ENCODE peak calls at places on chromosomes 16 and 17, in ten cellular contexts. A is RWPE2, H is heart left ventricle, G is psoas muscle, F is left ventricle myocardium inferior, S is cardiac muscle cell, J is stomach, B is prostate gland, I is K562, K is heart right ventricle. P is an unnamed sample. For H3K36me3, the result is how much of the 10 kb centered on the place peaks cover.

GRCh38 chr16:23185661-23186060 is 3.1 kb downstream of the SCNN1G start:
- DNase-seq in A (no peak), F (no peak), H (no peak), B (no peak), J (peak), K (peak), G (no peak), S (no peak), I (no peak), P (no peak)

GRCh38 chr17:76937238-76937637 is 69.0 kb downstream of the MGAT5B start:
- DNase-seq in H (no peak), G (no peak), S (no peak), K (no peak), F (no peak), B (no peak), A (no peak), J (no peak), I (no peak), P (no peak)

GRCh38 chr16:50306287-50306686 is 39.9 kb downstream of the ADCY7 start:
- DNase-seq in A (no peak), K (no peak), B (no peak), I (no peak), G (no peak), F (no peak), S (no peak), H (no peak), J (peak), P (no peak)

GRCh38 chr16:55478827-55479559 is at the start of gene MMP2:
- DNase-seq in B (no peak), J (peak), K (peak), G (peak), I (no peak), A (no peak), S (peak), F (peak), H (peak), P (no peak)

GRCh38 chr16:30965436-30965835 is 7.9 kb downstream of the SETD1A start:
- DNase-seq in I (no peak), K (no peak), H (peak), S (no peak), F (no peak), J (no peak), A (no peak), B (no peak), G (no peak), P (no peak)

GRCh38 chr17:2782030-2782429 is 14.2 kb upstream of the RAP1GAP2 start:
- DNase-seq in S (peak), G (no peak), A (no peak), F (no peak), K (no peak), H (no peak), J (no peak), B (no peak), I (no peak), P (no peak)

GRCh38 chr16:4891097-4891885 is 44.0 kb downstream of the UBN1 start:
- DNase-seq in H (no peak), J (no peak), G (no peak), A (no peak), B (no peak), K (no peak), S (no peak), F (no peak), I (no peak), P (no peak)

GRCh38 chr16:75908718-75909117 is 182.4 kb upstream of the CPHXL start:
- DNase-seq in G (no peak), A (no peak), H (no peak), F (no peak), J (no peak), I (peak), S (no peak), K (no peak), B (no peak), P (no peak)

DNA sequence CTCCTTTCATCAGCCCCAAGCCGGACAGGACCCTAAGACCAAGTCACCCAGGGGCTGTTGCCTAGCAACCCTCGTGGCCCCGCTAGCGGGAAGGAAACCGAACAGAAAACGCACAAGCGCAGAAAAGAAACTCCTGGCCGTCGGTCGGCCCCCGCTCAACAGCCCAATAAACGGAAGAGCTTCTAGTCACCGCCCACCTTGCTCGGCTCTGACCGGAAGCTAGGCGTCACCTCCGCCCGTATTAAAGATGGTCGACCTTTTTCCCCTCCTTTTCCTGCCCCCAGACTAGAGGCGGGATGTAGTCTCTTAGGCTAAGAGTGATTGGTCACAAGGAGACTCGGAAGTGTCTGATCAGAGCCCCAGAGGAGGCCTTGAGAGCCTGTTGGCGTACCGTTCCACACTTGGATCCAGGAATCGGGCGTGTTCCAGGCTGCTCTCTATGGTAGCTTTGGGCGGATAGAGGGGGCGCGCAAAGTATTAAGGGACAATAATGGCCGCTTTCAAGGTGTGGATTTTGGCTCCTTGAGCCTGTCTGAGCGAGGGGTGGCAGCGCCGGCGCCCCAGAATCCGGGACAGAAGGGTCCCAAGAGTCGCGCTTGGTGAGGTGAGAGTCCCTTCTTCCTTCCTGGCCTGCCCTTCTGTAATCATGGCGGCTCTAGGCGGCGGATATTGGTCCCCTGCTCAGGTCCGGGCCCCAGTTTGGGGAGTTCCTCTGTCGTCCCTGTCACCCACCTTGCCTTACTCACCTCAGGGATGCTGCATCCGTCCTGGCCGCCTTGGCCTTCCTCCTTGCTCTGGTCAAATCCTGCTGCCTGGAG is at the start of the genes DHX38 and TXNL4B:
- DNase-seq in B (peak), G (peak), F (peak), J (peak), I (peak), H (peak), A (peak), S (peak), K (peak), P (peak)
- H3K36me3 ChIP-seq in B (under half), G (under half), F (under half), J (under half), I (half or more), H (under half), A (half or more), S (under half), K (under half), P (under half)

DNA sequence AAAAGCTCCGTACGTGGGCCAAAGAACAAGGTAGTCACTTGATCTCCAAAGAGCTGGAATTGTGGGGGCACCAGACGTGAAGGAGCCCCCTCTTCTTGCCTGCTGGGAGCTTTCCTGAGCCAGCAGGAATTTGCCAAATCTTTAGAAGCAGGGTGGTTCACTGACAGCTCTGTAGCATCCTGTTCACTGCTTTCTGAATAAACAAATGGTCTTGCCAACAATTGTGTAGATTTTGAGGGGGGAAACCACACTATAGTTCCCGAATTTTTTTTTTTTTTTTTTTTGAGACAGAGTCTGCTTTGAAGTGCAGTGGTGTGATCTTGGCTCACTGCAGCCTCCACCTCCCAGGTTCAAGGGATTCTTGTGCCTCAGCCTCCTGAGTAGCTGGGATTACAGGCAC is 7.1 kb upstream of the TMIGD1 start:
- DNase-seq in F (no peak), I (no peak), A (no peak), K (no peak), J (no peak), H (no peak), B (no peak), G (no peak), S (peak), P (no peak)
- H3K27ac ChIP-seq in F (peak), I (no peak), A (peak), K (peak), J (peak), H (peak), B (peak), G (no peak), S (no peak), P (peak)

GRCh38 chr16:65697061-65697460 is 575.2 kb upstream of the CDH11 start:
- DNase-seq in B (no peak), G (no peak), A (no peak), I (no peak), K (no peak), S (peak), H (no peak), F (no peak), J (no peak), P (no peak)

GRCh38 chr16:65697516-65697915 is 575.7 kb upstream of the CDH11 start:
- DNase-seq in F (no peak), J (no peak), S (peak), K (no peak), B (no peak), G (no peak), A (no peak), H (no peak), I (no peak), P (no peak)

GRCh38 chr16:65702707-65703402 is 581.0 kb upstream of the CDH11 start:
- DNase-seq in F (no peak), A (no peak), J (no peak), G (no peak), H (no peak), I (peak), S (peak), B (no peak), K (no peak), P (no peak)

GRCh38 chr16:65698943-65699342 is 577.1 kb upstream of the CDH11 start:
- DNase-seq in K (no peak), H (no peak), G (no peak), B (no peak), J (no peak), S (peak), I (no peak), A (no peak), F (no peak), P (no peak)

DNA sequence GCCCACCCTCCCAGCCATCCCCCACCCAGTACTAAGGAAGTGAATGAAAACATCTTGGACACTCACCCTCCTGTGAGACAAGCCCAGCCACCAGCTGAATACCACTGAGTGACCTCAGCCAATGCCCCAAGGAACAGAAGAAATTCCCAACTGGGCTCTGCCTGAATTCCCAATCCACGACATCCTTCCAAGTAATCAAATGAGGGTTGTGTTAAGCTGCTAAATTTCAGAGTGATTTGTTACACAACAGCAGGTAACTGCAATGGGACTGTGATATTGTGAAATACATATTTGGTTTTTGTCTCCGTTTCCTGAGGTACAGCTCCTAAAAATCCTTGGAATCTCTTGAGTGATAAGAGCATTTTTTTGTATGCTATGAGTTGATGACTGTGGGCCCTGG is 578.7 kb upstream of the CDH11 start:
- DNase-seq in J (no peak), G (no peak), F (no peak), B (no peak), A (no peak), K (no peak), H (no peak), I (no peak), S (peak), P (no peak)
- H3K36me3 ChIP-seq in J (under half), G (under half), F (under half), B (under half), A (under half), K (under half), H (under half), I (under half), S (under half), P (under half)

GRCh38 chr17:72363336-72363620 is 242.5 kb downstream of the SOX9 start:
- DNase-seq in S (no peak), J (no peak), F (no peak), I (no peak), A (no peak), H (no peak), B (no peak), K (no peak), G (no peak), P (no peak)
- H3K27ac ChIP-seq in S (no peak), J (no peak), F (no peak), I (no peak), A (peak), H (no peak), B (no peak), K (no peak), G (no peak), P (no peak)

GRCh38 chr16:70267516-70267915 is 15.8 kb upstream of the EXOSC6 start:
- DNase-seq in B (no peak), H (no peak), G (no peak), I (peak), A (peak), K (no peak), J (peak), S (peak), F (no peak), P (no peak)
- H3K36me3 ChIP-seq in B (under half), H (under half), G (under half), I (half or more), A (half or more), K (under half), J (half or more), S (half or more), F (half or more), P (under half)

GRCh38 chr17:41974031-41974430 is 7.4 kb downstream of the CNP start:
- DNase-seq in B (no peak), F (no peak), S (no peak), G (no peak), H (no peak), J (no peak), K (no peak), I (no peak), A (no peak), P (no peak)
- H3K27ac ChIP-seq in B (peak), F (no peak), S (peak), G (peak), H (no peak), J (peak), K (no peak), I (no peak), A (no peak), P (peak)

GRCh38 chr16:6905601-6906000 is 427.0 kb upstream of the RBFOX1 start:
- DNase-seq in G (no peak), H (no peak), I (no peak), S (no peak), B (no peak), A (no peak), J (no peak), K (no peak), F (no peak), P (peak)
- H3K36me3 ChIP-seq in G (under half), H (under half), I (under half), S (under half), B (under half), A (under half), J (under half), K (under half), F (under half), P (under half)

GRCh38 chr17:45801386-45801785 is 17.3 kb downstream of the CRHR1 start:
- DNase-seq in K (no peak), J (no peak), F (no peak), I (no peak), S (no peak), H (no peak), B (no peak), G (no peak), A (no peak), P (no peak)
- H3K27ac ChIP-seq in K (no peak), J (no peak), F (no peak), I (no peak), S (no peak), H (no peak), B (no peak), G (no peak), A (no peak), P (no peak)

GRCh38 chr17:57979076-57979475 is 9.0 kb downstream of the VEZF1 start:
- DNase-seq in I (no peak), K (no peak), B (no peak), G (no peak), A (no peak), H (no peak), S (no peak), F (no peak), J (no peak), P (no peak)
- H3K36me3 ChIP-seq in I (half or more), K (under half), B (under half), G (under half), A (half or more), H (under half), S (half or more), F (half or more), J (half or more), P (under half)

P was measured in breast epithelium.